ENCODE peak calls at places on chromosomes 3 and 15, in four cellular contexts. U is midbrain, S is H54, N is heart left ventricle. J is an unnamed sample.

GRCh38 chr15:87609474-87609873 is 647.1 kb downstream of the NTRK3 start:
- DNase-seq in U (no peak), S (peak; percentile 30), N (peak; percentile 17), J (no peak)

GRCh38 chr3:117399311-117400068 is 689.9 kb downstream of the TUSC7 start:
- DNase-seq in U (peak; percentile 65), S (no peak), N (no peak), J (peak; percentile 7)

GRCh38 chr3:49664300-49664699 is 9.9 kb upstream of the APEH start:
- DNase-seq in U (no peak), S (no peak), N (no peak), J (no peak)

GRCh38 chr3:29454326-29454725 is 173.5 kb downstream of the RBMS3 start:
- DNase-seq in U (peak; percentile 7), S (no peak), N (no peak), J (no peak)

GRCh38 chr3:4426782-4427344 is 40.2 kb downstream of the SUMF1 start:
- DNase-seq in U (no peak), S (peak; percentile 23), N (peak; percentile 38), J (no peak)

GRCh38 chr3:102484384-102484783 is 49.6 kb downstream of the ZPLD1 start:
- DNase-seq in U (no peak), S (no peak), N (no peak), J (no peak)

GRCh38 chr3:193816656-193817311 is 223.8 kb downstream of the OPA1 start:
- DNase-seq in U (peak; percentile 13), S (no peak), N (peak; percentile 89), J (no peak)

GRCh38 chr3:122151480-122151879 is 32.0 kb upstream of the CASR start:
- DNase-seq in U (no peak), S (no peak), N (no peak), J (no peak)

GRCh38 chr15:88902846-88903245 is 7.5 kb upstream of the HAPLN3 start:
- DNase-seq in U (no peak), S (no peak), N (no peak), J (no peak)

GRCh38 chr3:30875505-30875904 is 19.0 kb downstream of the GADL1 start:
- DNase-seq in U (no peak), S (no peak), N (no peak), J (no peak)

GRCh38 chr15:78243491-78243941 is 9.2 kb upstream of the ACSBG1 start:
- DNase-seq in U (peak; percentile 47), S (peak; percentile 33), N (peak; percentile 66), J (peak; percentile 35)

GRCh38 chr15:70528270-70528706 is 235.1 kb downstream of the UACA start:
- DNase-seq in U (no peak), S (no peak), N (no peak), J (no peak)

GRCh38 chr3:192905980-192906678 is 11.5 kb downstream of the MB21D2 start:
- DNase-seq in U (no peak), S (no peak), N (no peak), J (no peak)

GRCh38 chr3:2597615-2598014 is 498.9 kb downstream of the CNTN4 start:
- DNase-seq in U (no peak), S (no peak), N (no peak), J (no peak)

GRCh38 chr3:172148269-172148668 is 108.9 kb downstream of the FNDC3B start:
- DNase-seq in U (no peak), S (no peak), N (no peak), J (no peak)

GRCh38 chr3:53495091-53495517 is 693 bp downstream of the CACNA1D start:
- DNase-seq in U (no peak), S (no peak), N (no peak), J (no peak)

GRCh38 chr15:73686781-73687256 is 2.6 kb downstream of the CD276 start:
- DNase-seq in U (no peak), S (peak; percentile 76), N (no peak), J (no peak)

GRCh38 chr3:45123841-45124269 is 22.3 kb downstream of the CDCP1 start:
- DNase-seq in U (no peak), S (no peak), N (no peak), J (no peak)

GRCh38 chr3:71987089-71987735 is 202.3 kb upstream of the PROK2 start:
- DNase-seq in U (no peak), S (no peak), N (no peak), J (no peak)

GRCh38 chr3:52122491-52122890 is 31.7 kb downstream of the POC1A start:
- DNase-seq in U (no peak), S (no peak), N (no peak), J (no peak)

GRCh38 chr3:25648107-25648535 is 16.6 kb downstream of the TOP2B start:
- DNase-seq in U (peak; percentile 79), S (peak; percentile 18), N (peak; percentile 66), J (peak; percentile 76)

GRCh38 chr15:69141286-69141701 is 19.1 kb upstream of the GLCE start:
- DNase-seq in U (no peak), S (no peak), N (no peak), J (no peak)

GRCh38 chr15:83422541-83422940 is 24.6 kb upstream of the SH3GL3 start:
- DNase-seq in U (no peak), S (no peak), N (no peak), J (no peak)

GRCh38 chr3:83218383-83219200 is 1457.1 kb upstream of the GBE1 start:
- DNase-seq in U (no peak), S (no peak), N (no peak), J (no peak)

GRCh38 chr3:181134873-181135272 is 145.3 kb upstream of the DNAJC19 start:
- DNase-seq in U (no peak), S (no peak), N (no peak), J (no peak)

GRCh38 chr3:38645076-38645475 is 4.4 kb downstream of the SCN5A start:
- DNase-seq in U (no peak), S (no peak), N (no peak), J (no peak)

GRCh38 chr15:45126535-45127158 is 3.0 kb downstream of the DUOXA1 start:
- DNase-seq in U (no peak), S (no peak), N (no peak), J (peak; percentile 29)

J was measured in cerebellar cortex.